ENCODE peak calls at places on chromosomes 5 and 9, in four cellular contexts. One of them, this sample, is unnamed. For H3K36me3, the result is how much of the 10 kb centered on the place peaks cover.

GRCh38 chr9:121686930-121687541 is 35.6 kb downstream of the DAB2IP start:
- DNase-seq in left ventricle myocardium inferior: peak
- DNase-seq in transverse colon: peak
- DNase-seq in mammary epithelial cell: peak
- DNase-seq in this sample: peak

GRCh38 chr5:6829150-6829784 is 116.0 kb downstream of the TENT4A start:
- DNase-seq in left ventricle myocardium inferior: no peak
- DNase-seq in transverse colon: no peak
- DNase-seq in mammary epithelial cell: peak
- DNase-seq in this sample: no peak

GRCh38 chr9:121498150-121498486 is 1.5 kb downstream of the GGTA1 start:
- DNase-seq in left ventricle myocardium inferior: peak
- DNase-seq in transverse colon: peak
- DNase-seq in mammary epithelial cell: peak
- DNase-seq in this sample: no peak

GRCh38 chr9:4287386-4287785 is 12.5 kb downstream of the GLIS3 start:
- DNase-seq in left ventricle myocardium inferior: no peak
- DNase-seq in transverse colon: no peak
- DNase-seq in mammary epithelial cell: no peak
- DNase-seq in this sample: no peak

GRCh38 chr5:154260224-154260859 is 69.8 kb downstream of the GALNT10 start:
- DNase-seq in left ventricle myocardium inferior: no peak
- DNase-seq in transverse colon: no peak
- DNase-seq in mammary epithelial cell: no peak
- DNase-seq in this sample: no peak

GRCh38 chr5:135246923-135247795 is 151.9 kb downstream of the MACROH2A1 start:
- DNase-seq in left ventricle myocardium inferior: no peak
- DNase-seq in transverse colon: no peak
- DNase-seq in mammary epithelial cell: peak
- DNase-seq in this sample: no peak

GRCh38 chr5:59840200-59840601 is 53.3 kb downstream of the PDE4D start:
- DNase-seq in left ventricle myocardium inferior: no peak
- DNase-seq in transverse colon: no peak
- DNase-seq in mammary epithelial cell: peak
- DNase-seq in this sample: no peak

GRCh38 chr9:106897223-106897622 is 34.3 kb downstream of the ZNF462 start:
- DNase-seq in left ventricle myocardium inferior: no peak
- DNase-seq in transverse colon: no peak
- DNase-seq in mammary epithelial cell: no peak
- DNase-seq in this sample: no peak

GRCh38 chr5:114649878-114650277 is 288.0 kb downstream of the KCNN2 start:
- DNase-seq in left ventricle myocardium inferior: no peak
- DNase-seq in transverse colon: no peak
- DNase-seq in mammary epithelial cell: no peak
- DNase-seq in this sample: no peak

GRCh38 chr5:143262393-143263174 is 140.9 kb downstream of the NR3C1 start:
- DNase-seq in left ventricle myocardium inferior: no peak
- DNase-seq in transverse colon: no peak
- DNase-seq in mammary epithelial cell: peak
- DNase-seq in this sample: no peak

GRCh38 chr5:32413466-32414263 is 30.9 kb downstream of the ZFR start:
- DNase-seq in left ventricle myocardium inferior: no peak
- DNase-seq in transverse colon: no peak
- DNase-seq in mammary epithelial cell: no peak
- DNase-seq in this sample: no peak
- H3K36me3 ChIP-seq in left ventricle myocardium inferior: half or more
- H3K36me3 ChIP-seq in transverse colon: under half
- H3K36me3 ChIP-seq in mammary epithelial cell: under half
- H3K36me3 ChIP-seq in this sample: under half

GRCh38 chr5:124678478-124678877 is 68.0 kb downstream of the ZNF608 start:
- DNase-seq in left ventricle myocardium inferior: peak
- DNase-seq in transverse colon: no peak
- DNase-seq in mammary epithelial cell: peak
- DNase-seq in this sample: no peak
- TF ChIP-seq CTCF in left ventricle myocardium inferior: no peak
- TF ChIP-seq CTCF in transverse colon: no peak
- TF ChIP-seq CTCF in mammary epithelial cell: peak
- TF ChIP-seq CTCF in this sample: no peak

GRCh38 chr9:97987490-97987889 is 4.3 kb downstream of the ANP32B start:
- DNase-seq in left ventricle myocardium inferior: no peak
- DNase-seq in transverse colon: no peak
- DNase-seq in mammary epithelial cell: no peak
- DNase-seq in this sample: no peak
- H3K4me3 ChIP-seq in left ventricle myocardium inferior: no peak
- H3K4me3 ChIP-seq in transverse colon: no peak
- H3K4me3 ChIP-seq in mammary epithelial cell: no peak
- H3K4me3 ChIP-seq in this sample: no peak

GRCh38 chr9:111433082-111433481 is 51.1 kb downstream of the ECPAS start:
- DNase-seq in left ventricle myocardium inferior: no peak
- DNase-seq in transverse colon: no peak
- DNase-seq in mammary epithelial cell: no peak
- DNase-seq in this sample: no peak
- H3K36me3 ChIP-seq in left ventricle myocardium inferior: half or more
- H3K36me3 ChIP-seq in transverse colon: under half
- H3K36me3 ChIP-seq in mammary epithelial cell: under half
- H3K36me3 ChIP-seq in this sample: under half

DNA sequence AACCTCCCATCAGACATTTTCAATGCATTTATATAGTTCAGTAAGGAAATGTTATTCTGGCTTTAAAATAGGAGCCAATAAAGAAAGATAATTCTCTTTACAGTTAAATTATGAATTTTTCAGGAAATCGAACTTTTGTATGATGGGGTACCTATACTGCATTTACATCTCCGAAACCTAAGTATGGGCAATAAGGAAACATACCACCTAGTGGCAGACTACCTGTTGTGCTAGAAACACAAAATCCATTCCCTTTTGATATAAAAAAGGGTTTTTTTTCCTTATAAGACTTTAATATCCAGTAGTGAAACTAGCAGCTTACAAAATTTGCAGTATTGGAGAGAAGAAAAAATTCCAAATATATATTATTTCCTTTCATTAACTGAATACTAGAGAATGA is 21.3 kb upstream of the VLDLR start:
- DNase-seq in left ventricle myocardium inferior: no peak
- DNase-seq in transverse colon: no peak
- DNase-seq in mammary epithelial cell: no peak
- DNase-seq in this sample: no peak
- TF ChIP-seq CTCF in left ventricle myocardium inferior: peak
- TF ChIP-seq CTCF in transverse colon: no peak
- TF ChIP-seq CTCF in mammary epithelial cell: peak
- TF ChIP-seq CTCF in this sample: no peak

This sample was measured in mucosa of descending colon.